ENCODE peak calls at places on chromosomes 6 and 20, in ten cellular contexts. One of them, this sample, is unnamed.

GRCh38 chr6:158634695-158635426 is 9.7 kb downstream of the DYNLT1 start:
- DNase-seq in GM20000: no peak
- DNase-seq in transverse colon: no peak
- DNase-seq in AG04449: no peak
- DNase-seq in fibroblast of lung: no peak
- DNase-seq in choroid plexus epithelial cell: no peak
- DNase-seq in AG10803: no peak
- DNase-seq in mammary epithelial cell: no peak
- DNase-seq in dorsolateral prefrontal cortex: no peak
- DNase-seq in left lung: no peak
- DNase-seq in this sample: no peak

GRCh38 chr6:147204843-147205311 is 660 bp downstream of the STXBP5 start:
- DNase-seq in GM20000: no peak
- DNase-seq in transverse colon: no peak
- DNase-seq in AG04449: no peak
- DNase-seq in fibroblast of lung: peak
- DNase-seq in choroid plexus epithelial cell: no peak
- DNase-seq in AG10803: no peak
- DNase-seq in mammary epithelial cell: peak
- DNase-seq in dorsolateral prefrontal cortex: no peak
- DNase-seq in left lung: no peak
- DNase-seq in this sample: no peak

GRCh38 chr6:45900808-45901752 is 114.6 kb downstream of the CLIC5 start:
- DNase-seq in GM20000: no peak
- DNase-seq in transverse colon: no peak
- DNase-seq in AG04449: no peak
- DNase-seq in fibroblast of lung: peak
- DNase-seq in choroid plexus epithelial cell: peak
- DNase-seq in AG10803: peak
- DNase-seq in mammary epithelial cell: no peak
- DNase-seq in dorsolateral prefrontal cortex: no peak
- DNase-seq in left lung: no peak
- DNase-seq in this sample: no peak

GRCh38 chr20:8335796-8336195 is 203.7 kb downstream of the PLCB1 start:
- DNase-seq in GM20000: no peak
- DNase-seq in transverse colon: no peak
- DNase-seq in AG04449: no peak
- DNase-seq in fibroblast of lung: no peak
- DNase-seq in choroid plexus epithelial cell: no peak
- DNase-seq in AG10803: no peak
- DNase-seq in mammary epithelial cell: no peak
- DNase-seq in dorsolateral prefrontal cortex: no peak
- DNase-seq in left lung: no peak
- DNase-seq in this sample: no peak

GRCh38 chr6:41801380-41801779 is 13.9 kb downstream of the TOMM6 start:
- DNase-seq in GM20000: no peak
- DNase-seq in transverse colon: no peak
- DNase-seq in AG04449: no peak
- DNase-seq in fibroblast of lung: peak
- DNase-seq in choroid plexus epithelial cell: peak
- DNase-seq in AG10803: peak
- DNase-seq in mammary epithelial cell: no peak
- DNase-seq in dorsolateral prefrontal cortex: no peak
- DNase-seq in left lung: no peak
- DNase-seq in this sample: no peak

GRCh38 chr6:141110486-141110885 is 1022.2 kb upstream of the GJE1 start:
- DNase-seq in GM20000: no peak
- DNase-seq in transverse colon: no peak
- DNase-seq in AG04449: peak
- DNase-seq in fibroblast of lung: no peak
- DNase-seq in choroid plexus epithelial cell: peak
- DNase-seq in AG10803: peak
- DNase-seq in mammary epithelial cell: peak
- DNase-seq in dorsolateral prefrontal cortex: peak
- DNase-seq in left lung: no peak
- DNase-seq in this sample: no peak

GRCh38 chr6:107811591-107812218 is 12.4 kb downstream of the SCML4 start:
- DNase-seq in GM20000: no peak
- DNase-seq in transverse colon: no peak
- DNase-seq in AG04449: no peak
- DNase-seq in fibroblast of lung: no peak
- DNase-seq in choroid plexus epithelial cell: no peak
- DNase-seq in AG10803: peak
- DNase-seq in mammary epithelial cell: peak
- DNase-seq in dorsolateral prefrontal cortex: no peak
- DNase-seq in left lung: no peak
- DNase-seq in this sample: no peak

GRCh38 chr6:49550413-49551125 is at the start of gene C6orf141:
- DNase-seq in GM20000: peak
- DNase-seq in transverse colon: peak
- DNase-seq in AG04449: no peak
- DNase-seq in fibroblast of lung: no peak
- DNase-seq in choroid plexus epithelial cell: peak
- DNase-seq in AG10803: no peak
- DNase-seq in mammary epithelial cell: peak
- DNase-seq in dorsolateral prefrontal cortex: no peak
- DNase-seq in left lung: peak
- DNase-seq in this sample: no peak

GRCh38 chr6:7865811-7866210 is 44.8 kb downstream of the TXNDC5 start:
- DNase-seq in GM20000: no peak
- DNase-seq in transverse colon: no peak
- DNase-seq in AG04449: no peak
- DNase-seq in fibroblast of lung: no peak
- DNase-seq in choroid plexus epithelial cell: no peak
- DNase-seq in AG10803: peak
- DNase-seq in mammary epithelial cell: no peak
- DNase-seq in dorsolateral prefrontal cortex: no peak
- DNase-seq in left lung: no peak
- DNase-seq in this sample: no peak

GRCh38 chr6:56535626-56536025 is 107.1 kb downstream of the DST start:
- DNase-seq in GM20000: no peak
- DNase-seq in transverse colon: no peak
- DNase-seq in AG04449: no peak
- DNase-seq in fibroblast of lung: no peak
- DNase-seq in choroid plexus epithelial cell: no peak
- DNase-seq in AG10803: no peak
- DNase-seq in mammary epithelial cell: no peak
- DNase-seq in dorsolateral prefrontal cortex: no peak
- DNase-seq in left lung: no peak
- DNase-seq in this sample: no peak

GRCh38 chr6:119350202-119351004 is 842 bp upstream of the MAN1A1 start:
- DNase-seq in GM20000: peak
- DNase-seq in transverse colon: peak
- DNase-seq in AG04449: peak
- DNase-seq in fibroblast of lung: peak
- DNase-seq in choroid plexus epithelial cell: peak
- DNase-seq in AG10803: peak
- DNase-seq in mammary epithelial cell: peak
- DNase-seq in dorsolateral prefrontal cortex: no peak
- DNase-seq in left lung: no peak
- DNase-seq in this sample: no peak

GRCh38 chr20:43936805-43937204 is 22.2 kb downstream of the TOX2 start:
- DNase-seq in GM20000: no peak
- DNase-seq in transverse colon: no peak
- DNase-seq in AG04449: no peak
- DNase-seq in fibroblast of lung: no peak
- DNase-seq in choroid plexus epithelial cell: no peak
- DNase-seq in AG10803: no peak
- DNase-seq in mammary epithelial cell: peak
- DNase-seq in dorsolateral prefrontal cortex: no peak
- DNase-seq in left lung: no peak
- DNase-seq in this sample: no peak

GRCh38 chr20:53034899-53035298 is 62.7 kb downstream of the TSHZ2 start:
- DNase-seq in GM20000: no peak
- DNase-seq in transverse colon: no peak
- DNase-seq in AG04449: no peak
- DNase-seq in fibroblast of lung: no peak
- DNase-seq in choroid plexus epithelial cell: no peak
- DNase-seq in AG10803: no peak
- DNase-seq in mammary epithelial cell: no peak
- DNase-seq in dorsolateral prefrontal cortex: no peak
- DNase-seq in left lung: no peak
- DNase-seq in this sample: no peak

GRCh38 chr6:164396071-164397047 is 913.0 kb downstream of the C6orf118 start:
- DNase-seq in GM20000: peak
- DNase-seq in transverse colon: no peak
- DNase-seq in AG04449: no peak
- DNase-seq in fibroblast of lung: no peak
- DNase-seq in choroid plexus epithelial cell: peak
- DNase-seq in AG10803: peak
- DNase-seq in mammary epithelial cell: no peak
- DNase-seq in dorsolateral prefrontal cortex: no peak
- DNase-seq in left lung: no peak
- DNase-seq in this sample: no peak

GRCh38 chr6:108176281-108177089 is 10.7 kb downstream of the NR2E1 start:
- DNase-seq in GM20000: no peak
- DNase-seq in transverse colon: no peak
- DNase-seq in AG04449: no peak
- DNase-seq in fibroblast of lung: no peak
- DNase-seq in choroid plexus epithelial cell: no peak
- DNase-seq in AG10803: no peak
- DNase-seq in mammary epithelial cell: no peak
- DNase-seq in dorsolateral prefrontal cortex: no peak
- DNase-seq in left lung: no peak
- DNase-seq in this sample: no peak

GRCh38 chr20:6122111-6122872 is 538 bp downstream of the FERMT1 start:
- DNase-seq in GM20000: no peak
- DNase-seq in transverse colon: peak
- DNase-seq in AG04449: no peak
- DNase-seq in fibroblast of lung: peak
- DNase-seq in choroid plexus epithelial cell: peak
- DNase-seq in AG10803: peak
- DNase-seq in mammary epithelial cell: peak
- DNase-seq in dorsolateral prefrontal cortex: no peak
- DNase-seq in left lung: no peak
- DNase-seq in this sample: no peak

GRCh38 chr6:162713926-162714759 is 13.4 kb downstream of the PRKN start:
- DNase-seq in GM20000: no peak
- DNase-seq in transverse colon: no peak
- DNase-seq in AG04449: no peak
- DNase-seq in fibroblast of lung: no peak
- DNase-seq in choroid plexus epithelial cell: no peak
- DNase-seq in AG10803: no peak
- DNase-seq in mammary epithelial cell: no peak
- DNase-seq in dorsolateral prefrontal cortex: no peak
- DNase-seq in left lung: no peak
- DNase-seq in this sample: no peak

GRCh38 chr6:79612457-79612856 is 18.7 kb upstream of the SH3BGRL2 start:
- DNase-seq in GM20000: no peak
- DNase-seq in transverse colon: no peak
- DNase-seq in AG04449: no peak
- DNase-seq in fibroblast of lung: no peak
- DNase-seq in choroid plexus epithelial cell: no peak
- DNase-seq in AG10803: no peak
- DNase-seq in mammary epithelial cell: no peak
- DNase-seq in dorsolateral prefrontal cortex: no peak
- DNase-seq in left lung: no peak
- DNase-seq in this sample: no peak

GRCh38 chr6:12890171-12890790 is 173.7 kb downstream of the PHACTR1 start:
- DNase-seq in GM20000: peak
- DNase-seq in transverse colon: no peak
- DNase-seq in AG04449: no peak
- DNase-seq in fibroblast of lung: no peak
- DNase-seq in choroid plexus epithelial cell: peak
- DNase-seq in AG10803: no peak
- DNase-seq in mammary epithelial cell: no peak
- DNase-seq in dorsolateral prefrontal cortex: no peak
- DNase-seq in left lung: no peak
- DNase-seq in this sample: no peak
- TF ChIP-seq CTCF in GM20000: peak
- TF ChIP-seq CTCF in transverse colon: no peak
- TF ChIP-seq CTCF in AG04449: peak
- TF ChIP-seq CTCF in fibroblast of lung: peak
- TF ChIP-seq CTCF in choroid plexus epithelial cell: peak
- TF ChIP-seq CTCF in AG10803: no peak
- TF ChIP-seq CTCF in mammary epithelial cell: peak
- TF ChIP-seq CTCF in dorsolateral prefrontal cortex: no peak
- TF ChIP-seq CTCF in left lung: peak
- TF ChIP-seq CTCF in this sample: peak

GRCh38 chr6:94254689-94255088 is 835.3 kb upstream of the EPHA7 start:
- DNase-seq in GM20000: no peak
- DNase-seq in transverse colon: no peak
- DNase-seq in AG04449: no peak
- DNase-seq in fibroblast of lung: peak
- DNase-seq in choroid plexus epithelial cell: peak
- DNase-seq in AG10803: no peak
- DNase-seq in mammary epithelial cell: no peak
- DNase-seq in dorsolateral prefrontal cortex: no peak
- DNase-seq in left lung: no peak
- DNase-seq in this sample: no peak
- TF ChIP-seq CTCF in GM20000: no peak
- TF ChIP-seq CTCF in transverse colon: no peak
- TF ChIP-seq CTCF in AG04449: no peak
- TF ChIP-seq CTCF in fibroblast of lung: no peak
- TF ChIP-seq CTCF in choroid plexus epithelial cell: peak
- TF ChIP-seq CTCF in AG10803: no peak
- TF ChIP-seq CTCF in mammary epithelial cell: peak
- TF ChIP-seq CTCF in dorsolateral prefrontal cortex: peak
- TF ChIP-seq CTCF in left lung: no peak
- TF ChIP-seq CTCF in this sample: no peak

GRCh38 chr6:13814176-13814937 is at the start of gene MCUR1:
- DNase-seq in GM20000: peak
- DNase-seq in transverse colon: peak
- DNase-seq in AG04449: no peak
- DNase-seq in fibroblast of lung: peak
- DNase-seq in choroid plexus epithelial cell: peak
- DNase-seq in AG10803: peak
- DNase-seq in mammary epithelial cell: peak
- DNase-seq in dorsolateral prefrontal cortex: peak
- DNase-seq in left lung: peak
- DNase-seq in this sample: peak
- TF ChIP-seq CTCF in GM20000: no peak
- TF ChIP-seq CTCF in transverse colon: no peak
- TF ChIP-seq CTCF in AG04449: no peak
- TF ChIP-seq CTCF in fibroblast of lung: peak
- TF ChIP-seq CTCF in choroid plexus epithelial cell: no peak
- TF ChIP-seq CTCF in AG10803: peak
- TF ChIP-seq CTCF in mammary epithelial cell: peak
- TF ChIP-seq CTCF in dorsolateral prefrontal cortex: peak
- TF ChIP-seq CTCF in left lung: no peak
- TF ChIP-seq CTCF in this sample: no peak

DNA sequence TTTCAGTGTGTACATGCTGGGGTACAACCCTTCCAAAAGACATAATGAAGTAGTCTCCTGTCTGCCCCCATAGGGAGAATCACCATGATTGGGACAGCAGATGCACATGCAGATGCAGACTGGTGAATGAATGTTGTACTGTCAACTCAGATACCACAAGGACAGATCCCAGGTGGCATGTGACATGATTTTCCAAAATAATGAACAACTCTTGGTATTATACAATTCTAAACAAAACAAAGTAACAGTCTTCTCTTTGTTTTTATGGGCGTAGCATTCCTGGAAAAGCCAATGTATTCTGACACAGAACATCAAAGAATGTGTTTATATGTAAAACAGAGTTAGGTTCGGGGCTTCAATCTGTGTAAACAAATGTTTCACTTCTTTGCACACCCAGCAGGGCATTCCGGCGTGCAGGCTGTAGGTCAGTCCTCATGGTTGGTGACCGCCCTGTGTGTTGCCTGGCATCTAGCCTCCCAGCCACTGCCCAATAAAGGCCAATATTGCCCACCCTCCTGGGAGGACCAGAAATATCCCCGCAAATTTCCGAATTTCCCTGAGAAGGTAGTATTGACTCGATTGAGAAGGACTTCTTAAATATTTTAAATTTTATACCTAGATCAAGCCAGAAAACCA is 127.7 kb downstream of the KLHL32 start:
- DNase-seq in GM20000: no peak
- DNase-seq in transverse colon: no peak
- DNase-seq in AG04449: no peak
- DNase-seq in fibroblast of lung: no peak
- DNase-seq in choroid plexus epithelial cell: no peak
- DNase-seq in AG10803: no peak
- DNase-seq in mammary epithelial cell: no peak
- DNase-seq in dorsolateral prefrontal cortex: peak
- DNase-seq in left lung: no peak
- DNase-seq in this sample: no peak
- TF ChIP-seq CTCF in GM20000: no peak
- TF ChIP-seq CTCF in transverse colon: no peak
- TF ChIP-seq CTCF in AG04449: no peak
- TF ChIP-seq CTCF in fibroblast of lung: no peak
- TF ChIP-seq CTCF in choroid plexus epithelial cell: no peak
- TF ChIP-seq CTCF in AG10803: no peak
- TF ChIP-seq CTCF in mammary epithelial cell: no peak
- TF ChIP-seq CTCF in dorsolateral prefrontal cortex: no peak
- TF ChIP-seq CTCF in left lung: no peak
- TF ChIP-seq CTCF in this sample: no peak

This sample was measured in CD14-positive monocyte.